ENCODE peak calls at places on chromosomes 11 and 22, in seven cellular contexts. H, R, O, Z, F, X and B are unnamed samples.
A peak's percentile ranks its signal among the peaks of the same experiment; 100 is the strongest.

GRCh38 chr11:47175746-47176327 is 842 bp downstream of the ARFGAP2 start:
- DNase-seq in H (no peak), R (no peak), O (no peak), Z (no peak), F (no peak), X (no peak), B (no peak)

GRCh38 chr22:29359469-29359868 is 28.9 kb downstream of the AP1B1 start:
- DNase-seq in H (no peak), R (peak; percentile 66), O (peak; percentile 53), Z (peak; percentile 71), F (peak; percentile 57), X (no peak), B (no peak)

GRCh38 chr22:19875061-19875530 is 20.4 kb upstream of the GNB1L start:
- DNase-seq in H (no peak), R (no peak), O (no peak), Z (no peak), F (no peak), X (peak; percentile 67), B (no peak)

GRCh38 chr22:29692327-29692640 is 27.5 kb upstream of the CABP7 start:
- DNase-seq in H (no peak), R (no peak), O (no peak), Z (no peak), F (no peak), X (no peak), B (no peak)

GRCh38 chr22:40509401-40510134 is 127.0 kb downstream of the MRTFA start:
- DNase-seq in H (no peak), R (no peak), O (peak; percentile 96), Z (no peak), F (peak; percentile 53), X (no peak), B (no peak)

GRCh38 chr11:79232346-79232745 is 208.5 kb downstream of the TENM4 start:
- DNase-seq in H (no peak), R (no peak), O (no peak), Z (no peak), F (no peak), X (no peak), B (no peak)

GRCh38 chr22:36998620-36999351 is 20.5 kb downstream of the TST start:
- DNase-seq in H (no peak), R (no peak), O (peak; percentile 15), Z (no peak), F (peak; percentile 44), X (no peak), B (no peak)

GRCh38 chr11:121194731-121195596 is 93.9 kb downstream of the TECTA start:
- DNase-seq in H (no peak), R (no peak), O (peak; percentile 64), Z (peak; percentile 74), F (peak; percentile 34), X (no peak), B (no peak)

GRCh38 chr22:42366815-42367581 is 65.2 kb downstream of the NFAM1 start:
- DNase-seq in H (no peak), R (peak; percentile 54), O (no peak), Z (no peak), F (peak; percentile 28), X (no peak), B (no peak)

GRCh38 chr11:129787518-129787917 is 28.1 kb upstream of the TMEM45B start:
- DNase-seq in H (no peak), R (no peak), O (no peak), Z (no peak), F (no peak), X (no peak), B (no peak)

GRCh38 chr11:129451524-129451923 is 75.9 kb downstream of the BARX2 start:
- DNase-seq in H (no peak), R (no peak), O (no peak), Z (no peak), F (no peak), X (no peak), B (no peak)

GRCh38 chr22:22955866-22956535 is 68.4 kb downstream of the IGLL5 start:
- DNase-seq in H (no peak), R (no peak), O (peak; percentile 61), Z (peak; percentile 85), F (peak; percentile 73), X (no peak), B (peak; percentile 62)

DNA sequence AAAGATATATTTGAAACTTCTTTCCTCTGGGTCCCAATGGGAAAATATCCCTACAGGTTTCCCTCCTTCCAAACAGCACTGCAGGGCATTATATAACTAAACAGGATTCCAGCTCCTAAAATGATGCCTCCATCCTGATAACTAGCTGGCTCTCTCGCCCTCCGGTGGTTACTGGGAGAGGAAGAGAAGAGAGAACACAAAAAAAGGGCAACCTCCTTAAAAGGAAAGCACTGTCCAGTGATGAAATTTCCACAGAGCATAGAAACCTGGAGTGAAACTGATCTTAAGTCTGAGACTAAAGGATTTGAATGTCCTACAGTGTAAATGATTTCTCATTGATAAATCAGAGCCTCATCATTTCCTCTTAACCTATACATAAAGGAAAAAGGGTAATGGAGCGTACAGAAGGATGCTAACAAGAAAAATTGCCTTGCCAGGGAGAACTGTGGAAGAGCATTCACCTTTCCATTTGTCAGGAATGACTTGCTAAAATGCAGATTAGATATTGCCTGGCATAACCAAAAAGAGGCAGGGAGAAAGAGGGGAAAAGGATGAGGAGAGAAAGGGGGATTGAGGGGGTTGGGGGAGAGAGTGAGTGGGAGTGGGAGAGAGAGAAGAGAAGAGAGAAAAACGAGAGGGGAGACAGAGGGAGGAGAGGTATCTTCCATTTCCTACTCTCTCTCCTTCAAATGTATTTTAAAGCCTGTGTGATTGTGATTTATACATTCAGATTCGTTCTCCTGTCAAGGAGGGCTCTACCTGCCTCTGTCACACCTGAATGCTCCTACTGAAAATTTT is 121.4 kb downstream of the APOL5 start:
- DNase-seq in H (no peak), R (no peak), O (peak; percentile 82), Z (peak; percentile 68), F (peak; percentile 28), X (no peak), B (no peak)
- H3K4me1 ChIP-seq in H (peaks cover 19% of the 10 kb centered on the region), R (peaks cover 60% of the 10 kb centered on the region), O (peaks cover 16% of the 10 kb centered on the region), Z (peaks cover 50% of the 10 kb centered on the region), F (peaks cover 60% of the 10 kb centered on the region), X (peaks cover 52% of the 10 kb centered on the region), B (peaks cover 60% of the 10 kb centered on the region)

GRCh38 chr11:2400069-2400760 is at the start of gene TSSC4:
- DNase-seq in H (peak; percentile 100), R (peak; percentile 100), O (peak; percentile 100), Z (peak; percentile 100), F (peak; percentile 100), X (peak; percentile 100), B (peak; percentile 100)

GRCh38 chr11:2400761-2401435 is 348 bp downstream of the TSSC4 start:
- DNase-seq in H (no peak), R (no peak), O (no peak), Z (peak; percentile 29), F (no peak), X (no peak), B (no peak)

GRCh38 chr11:2402890-2403645 is 2.5 kb downstream of the TSSC4 start:
- DNase-seq in H (no peak), R (no peak), O (no peak), Z (no peak), F (no peak), X (no peak), B (no peak)

GRCh38 chr11:2402106-2402505 is 1.6 kb downstream of the TSSC4 start:
- DNase-seq in H (no peak), R (no peak), O (no peak), Z (no peak), F (no peak), X (no peak), B (no peak)

DNA sequence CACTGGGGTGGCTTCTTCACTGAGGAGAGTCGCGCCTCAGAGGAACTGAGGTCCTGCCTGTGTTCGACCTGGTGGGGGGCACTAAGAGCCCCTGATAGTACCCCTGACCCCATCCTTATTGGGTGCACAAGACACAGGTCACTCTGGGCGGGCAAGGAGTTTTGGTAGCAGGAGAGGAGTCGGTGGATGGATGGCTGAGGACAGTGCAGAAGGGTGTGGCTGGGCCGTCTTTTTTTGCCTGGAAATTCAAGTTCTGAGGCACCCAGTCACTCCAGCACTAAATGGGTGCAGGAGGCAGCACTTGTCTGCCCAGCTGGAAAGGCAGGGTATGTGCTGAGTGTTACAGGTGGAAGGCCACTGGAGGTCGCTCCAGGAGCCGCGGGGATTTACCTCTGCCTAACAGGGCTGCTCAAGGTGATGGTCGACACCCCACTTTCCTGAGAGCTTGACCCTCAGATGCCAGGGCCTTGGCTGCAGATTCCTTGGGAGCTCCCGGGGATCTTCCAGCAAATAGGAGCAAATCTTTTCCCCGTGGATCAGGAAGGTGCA is 960 bp downstream of the TSSC4 start:
- DNase-seq in H (no peak), R (no peak), O (no peak), Z (no peak), F (no peak), X (no peak), B (no peak)
- TF ChIP-seq CTCF in H (peak; percentile 35), R (no peak), O (no peak), Z (no peak), F (no peak), X (no peak), B (no peak)

GRCh38 chr11:13667245-13667644 is 1.2 kb upstream of the FAR1 start:
- DNase-seq in H (no peak), R (no peak), O (peak; percentile 3), Z (peak; percentile 12), F (no peak), X (no peak), B (no peak)
- H3K4me1 ChIP-seq in H (no peaks in the 10 kb centered on the region), R (no peaks in the 10 kb centered on the region), O (no peaks in the 10 kb centered on the region), Z (peaks cover 17% of the 10 kb centered on the region), F (peaks cover 26% of the 10 kb centered on the region), X (peaks cover 38% of the 10 kb centered on the region), B (peaks cover 22% of the 10 kb centered on the region)

GRCh38 chr22:44909241-44909640 is 100.6 kb downstream of the PHF21B start:
- DNase-seq in H (no peak), R (no peak), O (no peak), Z (no peak), F (no peak), X (no peak), B (no peak)

GRCh38 chr22:44916281-44917231 is 93.2 kb downstream of the PHF21B start:
- DNase-seq in H (no peak), R (no peak), O (no peak), Z (no peak), F (no peak), X (peak; percentile 79), B (peak; percentile 35)

GRCh38 chr22:44915441-44915840 is 94.4 kb downstream of the PHF21B start:
- DNase-seq in H (no peak), R (no peak), O (no peak), Z (no peak), F (no peak), X (peak; percentile 61), B (peak; percentile 35)

GRCh38 chr22:44914026-44914721 is 95.6 kb downstream of the PHF21B start:
- DNase-seq in H (no peak), R (no peak), O (no peak), Z (no peak), F (no peak), X (peak; percentile 61), B (no peak)

DNA sequence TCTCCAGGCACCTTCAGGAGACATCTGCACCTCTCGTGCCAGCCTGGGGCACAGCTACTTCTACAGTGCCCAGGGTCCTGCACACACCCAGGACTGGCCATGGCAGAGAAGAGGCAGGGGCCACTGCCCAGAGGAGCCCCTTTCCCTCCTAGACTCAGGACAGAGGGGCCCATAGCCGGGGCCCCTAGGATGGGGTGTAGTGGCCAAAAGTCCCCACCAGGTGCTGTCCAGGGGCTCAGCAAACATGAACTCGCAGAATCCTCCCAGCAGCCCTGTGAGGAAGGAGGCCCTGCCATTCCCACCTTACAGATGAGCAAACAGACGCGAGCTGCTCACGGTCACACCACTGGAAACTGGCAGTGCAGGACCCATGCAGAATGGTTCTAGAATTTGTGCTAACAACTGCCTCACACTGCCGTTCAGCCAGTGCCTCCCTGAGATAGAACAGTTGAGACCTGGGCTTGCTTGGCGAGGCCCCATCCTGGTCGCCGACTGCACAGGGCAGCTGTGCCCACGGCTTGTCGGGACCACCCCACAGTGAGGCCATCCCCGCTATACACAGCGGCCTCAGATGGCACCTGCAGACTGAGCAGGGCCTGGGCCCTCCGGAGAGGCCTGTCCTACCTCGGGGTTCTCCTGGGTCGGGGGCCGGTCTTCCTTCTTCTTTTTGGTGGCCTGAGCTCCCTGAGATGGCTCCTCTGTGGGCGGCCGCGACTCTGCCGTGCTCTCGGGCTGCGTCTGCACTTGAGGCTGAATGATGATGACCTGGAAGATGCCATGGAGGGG is 96.4 kb downstream of the PHF21B start:
- DNase-seq in H (no peak), R (no peak), O (no peak), Z (no peak), F (no peak), X (peak; percentile 61), B (peak; percentile 36)
- TF ChIP-seq CTCF in H (no peak), R (no peak), O (no peak), Z (no peak), F (no peak), X (no peak), B (no peak)